ENCODE peak calls at places on chromosome 4, in ten cellular contexts. G, D, M, F, R, W, N, E, X and C are unnamed samples.

GRCh38 chr4:21982087-21982486 is 33.5 kb upstream of the KCNIP4 start:
- DNase-seq in F (no peak), N (no peak), M (no peak), R (no peak), G (no peak), X (no peak), E (no peak), D (no peak), W (no peak), C (no peak)

GRCh38 chr4:153335665-153336064 is 8.8 kb upstream of the MND1 start:
- DNase-seq in F (no peak), D (no peak), R (no peak), N (no peak), E (no peak), G (no peak), W (peak; percentile 19), M (no peak), X (no peak), C (no peak)

GRCh38 chr4:156575430-156576073 is 396.0 kb downstream of the PDGFC start:
- DNase-seq in N (no peak), F (no peak), E (no peak), G (no peak), M (no peak), D (no peak), W (no peak), X (no peak), R (peak; percentile 99), C (no peak)

GRCh38 chr4:1192493-1193205 is 20.3 kb upstream of the SPON2 start:
- DNase-seq in W (no peak), G (no peak), N (no peak), D (no peak), E (no peak), M (no peak), X (no peak), F (no peak), R (no peak), C (no peak)

GRCh38 chr4:25814323-25814722 is 48.5 kb downstream of the SEL1L3 start:
- DNase-seq in N (no peak), R (peak; percentile 84), X (no peak), M (no peak), G (no peak), W (no peak), F (no peak), D (no peak), E (no peak), C (no peak)

GRCh38 chr4:179415016-179415841 is 1973.0 kb upstream of the AGA start:
- DNase-seq in R (no peak), W (no peak), X (no peak), F (no peak), M (no peak), G (no peak), E (no peak), N (no peak), D (no peak), C (no peak)

GRCh38 chr4:122827258-122827887 is 742 bp downstream of the FGF2 start:
- DNase-seq in E (peak; percentile 39), W (peak; percentile 73), N (peak; percentile 50), X (no peak), G (no peak), F (peak; percentile 87), R (no peak), M (no peak), D (no peak), C (no peak)

GRCh38 chr4:169791527-169792156 is 33.9 kb upstream of the HPF1 start:
- DNase-seq in G (no peak), R (no peak), D (no peak), X (no peak), F (no peak), N (peak; percentile 73), W (peak; percentile 52), E (peak; percentile 75), M (peak; percentile 21), C (peak; percentile 54)

GRCh38 chr4:163415668-163416067 is 57.9 kb downstream of the TKTL2 start:
- DNase-seq in G (no peak), X (no peak), M (no peak), W (no peak), E (no peak), N (no peak), F (no peak), D (no peak), R (no peak), C (no peak)

GRCh38 chr4:99273704-99274103 is 17.1 kb downstream of the ADH1A start:
- DNase-seq in E (no peak), F (no peak), N (no peak), G (no peak), D (no peak), R (no peak), X (no peak), M (no peak), W (no peak), C (no peak)

GRCh38 chr4:53589511-53589910 is 1.8 kb downstream of the LNX1 start:
- DNase-seq in N (no peak), E (no peak), W (no peak), X (no peak), F (no peak), D (no peak), R (no peak), G (no peak), M (no peak), C (no peak)

GRCh38 chr4:78166582-78166981 is 109.5 kb downstream of the FRAS1 start:
- DNase-seq in W (no peak), E (no peak), G (no peak), X (no peak), R (peak; percentile 38), D (no peak), M (no peak), N (no peak), F (peak; percentile 33), C (no peak)

GRCh38 chr4:28225005-28225404 is 1364.4 kb downstream of the STIM2 start:
- DNase-seq in R (no peak), E (peak; percentile 15), F (peak; percentile 35), N (peak; percentile 41), W (peak; percentile 8), M (no peak), G (no peak), X (peak; percentile 14), D (no peak), C (no peak)

GRCh38 chr4:128347930-128348660 is 60.5 kb upstream of the PGRMC2 start:
- DNase-seq in M (no peak), X (no peak), E (no peak), D (no peak), G (no peak), F (no peak), N (no peak), R (no peak), W (no peak), C (no peak)

GRCh38 chr4:8838911-8839431 is 32.7 kb downstream of the HMX1 start:
- DNase-seq in M (no peak), E (no peak), D (no peak), G (no peak), R (no peak), W (no peak), X (no peak), N (no peak), F (no peak), C (no peak)

GRCh38 chr4:83266689-83267088 is 17.9 kb downstream of the COQ2 start:
- DNase-seq in N (no peak), W (no peak), G (no peak), R (peak; percentile 33), D (no peak), F (no peak), E (no peak), X (no peak), M (no peak), C (peak; percentile 24)

GRCh38 chr4:40881851-40882250 is 132.1 kb downstream of the NSUN7 start:
- DNase-seq in G (no peak), M (no peak), X (no peak), E (no peak), R (no peak), N (no peak), W (no peak), D (no peak), F (no peak), C (no peak)

GRCh38 chr4:81921757-81922159 is 450.1 kb upstream of the RASGEF1B start:
- DNase-seq in X (no peak), N (peak; percentile 60), G (no peak), F (peak; percentile 9), D (no peak), R (no peak), E (no peak), W (no peak), M (no peak), C (no peak)

GRCh38 chr4:38670061-38670894 is 6.3 kb downstream of the KLF3 start:
- DNase-seq in W (no peak), D (no peak), M (no peak), R (no peak), E (no peak), N (no peak), G (no peak), F (no peak), X (no peak), C (no peak)

GRCh38 chr4:77347341-77347740 is 190.3 kb downstream of the CCNG2 start:
- DNase-seq in W (no peak), F (no peak), E (no peak), G (no peak), N (no peak), M (no peak), X (no peak), R (peak; percentile 92), D (no peak), C (no peak)

GRCh38 chr4:142696334-142697122 is 149.6 kb downstream of the INPP4B start:
- DNase-seq in G (no peak), E (no peak), R (no peak), F (no peak), D (no peak), X (no peak), N (no peak), M (no peak), W (no peak), C (peak; percentile 19)

GRCh38 chr4:120070191-120070590 is 3.5 kb upstream of the MAD2L1 start:
- DNase-seq in W (no peak), N (no peak), E (no peak), F (no peak), X (peak; percentile 32), D (peak; percentile 9), R (no peak), G (no peak), M (no peak), C (no peak)

GRCh38 chr4:6435010-6435409 is 37.4 kb downstream of the PPP2R2C start:
- DNase-seq in N (no peak), E (no peak), M (no peak), D (no peak), R (no peak), W (no peak), F (no peak), X (no peak), G (no peak), C (no peak)

GRCh38 chr4:159410076-159410777 is 307.3 kb downstream of the RAPGEF2 start:
- DNase-seq in M (no peak), R (no peak), G (no peak), E (no peak), X (no peak), F (no peak), W (peak; percentile 16), D (no peak), N (no peak), C (no peak)

GRCh38 chr4:38529189-38530115 is 134.5 kb upstream of the KLF3 start:
- DNase-seq in F (no peak), E (peak; percentile 59), G (no peak), X (no peak), D (no peak), M (no peak), N (peak; percentile 84), R (peak; percentile 80), W (no peak), C (peak; percentile 83)

GRCh38 chr4:84800256-84800655 is 166.2 kb downstream of the WDFY3 start:
- DNase-seq in D (no peak), G (no peak), M (no peak), E (no peak), F (no peak), W (no peak), R (no peak), N (no peak), X (no peak), C (no peak)

GRCh38 chr4:85531575-85532339 is 56.8 kb downstream of the ARHGAP24 start:
- DNase-seq in R (no peak), N (no peak), M (no peak), X (no peak), W (no peak), D (no peak), G (no peak), E (no peak), F (no peak), C (no peak)

GRCh38 chr4:144575181-144575580 is 70.8 kb upstream of the HHIP start:
- DNase-seq in W (no peak), R (peak; percentile 9), X (no peak), F (no peak), E (peak; percentile 1), N (no peak), G (no peak), D (no peak), M (no peak), C (no peak)